ENCODE peak calls at places on chromosomes 3 and 15, in eight cellular contexts. O is epithelial cell of esophagus, A is A549, J is choroid plexus epithelial cell, U is endothelial cell, F is fibroblast of mammary gland, S is mucosa of descending colon, Z is thyroid gland. K is an unnamed sample.

GRCh38 chr3:43879166-43879565 is 188.4 kb downstream of the ABHD5 start:
- DNase-seq in O (peak), A (peak), J (peak), U (peak), F (peak), S (no peak), Z (peak), K (peak)

GRCh38 chr15:31473384-31474058 is 146.9 kb downstream of the KLF13 start:
- DNase-seq in O (no peak), A (no peak), J (no peak), U (no peak), F (no peak), S (no peak), Z (no peak), K (no peak)

GRCh38 chr3:125119752-125120369 is 64.1 kb upstream of the HEG1 start:
- DNase-seq in O (no peak), A (no peak), J (no peak), U (no peak), F (no peak), S (no peak), Z (no peak), K (no peak)

GRCh38 chr3:100087203-100087602 is 27.1 kb downstream of the FILIP1L start:
- DNase-seq in O (no peak), A (no peak), J (peak), U (no peak), F (peak), S (no peak), Z (no peak), K (no peak)

GRCh38 chr3:124351430-124352142 is 359.7 kb upstream of the ROPN1 start:
- DNase-seq in O (peak), A (peak), J (peak), U (peak), F (peak), S (no peak), Z (peak), K (peak)

GRCh38 chr3:56119575-56120349 is 348.5 kb downstream of the ERC2 start:
- DNase-seq in O (peak), A (no peak), J (peak), U (no peak), F (peak), S (no peak), Z (no peak), K (no peak)

GRCh38 chr3:190504354-190505125 is 9.3 kb upstream of the IL1RAP start:
- DNase-seq in O (peak), A (no peak), J (peak), U (no peak), F (peak), S (no peak), Z (no peak), K (no peak)

GRCh38 chr3:16516695-16517481 is 3.4 kb upstream of the RFTN1 start:
- DNase-seq in O (peak), A (peak), J (peak), U (peak), F (peak), S (no peak), Z (peak), K (peak)

GRCh38 chr3:16877527-16877926 is 7.2 kb upstream of the PLCL2 start:
- DNase-seq in O (no peak), A (no peak), J (no peak), U (no peak), F (no peak), S (no peak), Z (no peak), K (no peak)

GRCh38 chr15:40175160-40175559 is 14.3 kb downstream of the BUB1B start:
- DNase-seq in O (no peak), A (no peak), J (peak), U (no peak), F (no peak), S (no peak), Z (no peak), K (no peak)

GRCh38 chr3:82525-82924 is 114.0 kb upstream of the CHL1 start:
- DNase-seq in O (no peak), A (no peak), J (no peak), U (no peak), F (no peak), S (no peak), Z (no peak), K (no peak)

GRCh38 chr3:195815169-195815771 is 3.5 kb upstream of the MUC4 start:
- DNase-seq in O (peak), A (no peak), J (peak), U (no peak), F (no peak), S (no peak), Z (no peak), K (peak)

GRCh38 chr15:95875141-95875643 is 455.3 kb upstream of the NR2F2 start:
- DNase-seq in O (peak), A (no peak), J (peak), U (no peak), F (peak), S (no peak), Z (no peak), K (no peak)

GRCh38 chr3:128910006-128910405 is 30.6 kb downstream of the ACAD9 start:
- DNase-seq in O (no peak), A (no peak), J (no peak), U (no peak), F (no peak), S (no peak), Z (no peak), K (no peak)

GRCh38 chr3:183317886-183318845 is 65.1 kb downstream of the B3GNT5 start:
- DNase-seq in O (peak), A (no peak), J (peak), U (no peak), F (peak), S (no peak), Z (no peak), K (no peak)

GRCh38 chr3:165336786-165337185 is 140.6 kb upstream of the SLITRK3 start:
- DNase-seq in O (no peak), A (no peak), J (no peak), U (no peak), F (peak), S (no peak), Z (no peak), K (no peak)

GRCh38 chr3:48086736-48087470 is 70.7 kb upstream of the MAP4 start:
- DNase-seq in O (peak), A (peak), J (peak), U (no peak), F (peak), S (no peak), Z (no peak), K (no peak)

GRCh38 chr3:122975163-122975923 is 52.2 kb downstream of the SEMA5B start:
- DNase-seq in O (peak), A (no peak), J (peak), U (no peak), F (peak), S (no peak), Z (peak), K (no peak)

GRCh38 chr15:88890495-88890894 is 4.8 kb downstream of the HAPLN3 start:
- DNase-seq in O (no peak), A (no peak), J (no peak), U (no peak), F (no peak), S (no peak), Z (no peak), K (no peak)

GRCh38 chr3:58557496-58557895 is 19.7 kb downstream of the FAM107A start:
- DNase-seq in O (no peak), A (no peak), J (no peak), U (no peak), F (no peak), S (no peak), Z (no peak), K (no peak)

GRCh38 chr3:17686613-17687012 is 55.8 kb downstream of the TBC1D5 start:
- DNase-seq in O (peak), A (peak), J (peak), U (peak), F (peak), S (no peak), Z (no peak), K (no peak)

GRCh38 chr3:68059628-68060027 is 405.2 kb upstream of the SUCLG2 start:
- DNase-seq in O (no peak), A (no peak), J (no peak), U (no peak), F (no peak), S (no peak), Z (no peak), K (no peak)

GRCh38 chr3:11331101-11331500 is 58.9 kb downstream of the ATG7 start:
- DNase-seq in O (peak), A (no peak), J (peak), U (no peak), F (peak), S (no peak), Z (no peak), K (no peak)

GRCh38 chr3:9064853-9065252 is 101.6 kb upstream of the RAD18 start:
- DNase-seq in O (no peak), A (no peak), J (no peak), U (peak), F (peak), S (no peak), Z (peak), K (no peak)

GRCh38 chr3:119360736-119361462 is 66.7 kb downstream of the ARHGAP31 start:
- DNase-seq in O (no peak), A (no peak), J (no peak), U (no peak), F (no peak), S (no peak), Z (no peak), K (no peak)

DNA sequence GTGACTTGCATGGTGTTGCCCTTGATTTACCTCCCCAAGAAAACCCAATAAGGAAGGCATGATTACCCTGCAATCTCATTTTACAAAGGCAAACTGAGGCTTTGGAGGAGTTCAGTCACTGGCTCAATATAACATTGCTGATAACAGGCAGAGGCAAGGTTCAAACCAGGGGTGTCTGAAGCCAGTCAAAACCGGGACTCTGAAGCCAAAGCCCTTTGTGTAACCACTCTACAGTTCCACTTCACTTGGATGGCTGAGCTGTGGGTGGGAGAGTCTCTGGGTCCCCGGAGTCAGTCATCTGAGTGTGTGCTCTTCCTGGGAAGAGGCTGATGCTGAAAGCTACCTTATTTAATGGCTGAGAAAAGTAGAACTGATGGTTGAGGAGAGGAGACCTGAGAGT is 104.0 kb upstream of the BCL6 start:
- DNase-seq in O (no peak), A (no peak), J (no peak), U (no peak), F (no peak), S (no peak), Z (no peak), K (no peak)
- TF ChIP-seq CTCF in O (no peak), A (no peak), J (no peak), U (no peak), F (no peak), S (no peak), Z (no peak), K (no peak)

DNA sequence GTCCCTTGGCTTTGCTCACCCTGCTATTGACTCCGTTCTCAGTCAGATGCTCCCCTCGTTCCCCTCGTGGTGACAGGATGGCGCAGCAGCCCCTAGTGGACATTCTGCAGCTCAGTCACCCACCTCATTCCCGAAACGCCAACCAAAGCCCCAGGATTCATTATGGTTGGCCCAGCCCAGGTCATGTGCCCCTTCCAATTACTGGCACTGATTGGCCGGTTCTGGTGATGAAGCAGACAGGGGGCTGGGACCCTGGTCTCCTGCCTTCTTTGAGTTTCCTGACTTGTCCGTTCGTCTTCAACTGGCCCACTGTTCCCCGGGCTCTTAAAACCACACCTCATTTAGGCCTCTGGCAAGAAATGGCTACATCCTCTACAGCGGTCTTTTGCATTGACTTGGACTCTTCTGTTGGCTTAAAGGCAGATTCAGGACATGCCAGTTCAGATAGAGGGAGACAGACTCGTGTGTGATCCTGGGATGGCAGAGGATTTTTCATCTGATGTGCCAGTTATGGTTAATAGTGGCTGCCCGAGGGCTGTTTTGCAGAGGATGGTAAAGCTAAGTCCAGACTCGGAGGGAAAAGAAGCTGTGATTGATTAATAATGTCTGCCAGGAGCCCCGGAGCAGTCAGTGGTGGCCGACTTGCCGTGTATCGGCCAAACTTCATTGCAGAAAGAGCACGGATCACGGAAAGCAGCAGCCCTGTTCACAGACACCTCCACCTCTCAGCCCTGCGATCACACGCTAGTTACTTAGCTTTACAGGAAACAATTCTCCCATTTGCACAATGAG is 37.8 kb downstream of the LSM3 start:
- DNase-seq in O (no peak), A (no peak), J (peak), U (peak), F (no peak), S (no peak), Z (no peak), K (peak)
- TF ChIP-seq CTCF in O (peak), A (no peak), J (peak), U (peak), F (no peak), S (no peak), Z (peak), K (no peak)

DNA sequence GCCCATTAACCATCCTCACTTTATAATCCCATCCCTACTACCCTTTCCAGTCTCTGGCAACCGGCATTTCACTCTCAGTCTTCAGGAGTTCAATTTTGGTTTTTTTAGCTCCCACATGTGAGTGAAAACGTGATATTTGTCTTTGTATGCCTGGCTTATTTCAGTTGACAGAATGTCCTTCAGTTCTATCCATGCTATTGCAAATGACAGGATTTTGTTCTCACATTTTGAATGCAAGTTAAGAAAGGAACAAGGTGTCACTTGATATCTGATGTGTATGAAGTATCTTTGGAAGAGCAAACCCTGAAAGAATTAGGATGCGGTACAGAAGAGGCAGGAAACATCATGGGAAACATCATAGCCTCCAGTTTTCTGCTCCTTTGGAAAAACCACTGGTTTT is 298.1 kb downstream of the THSD4 start:
- DNase-seq in O (no peak), A (no peak), J (no peak), U (no peak), F (no peak), S (no peak), Z (no peak), K (no peak)
- TF ChIP-seq CTCF in O (no peak), A (no peak), J (no peak), U (no peak), F (no peak), S (no peak), Z (no peak), K (no peak)

DNA sequence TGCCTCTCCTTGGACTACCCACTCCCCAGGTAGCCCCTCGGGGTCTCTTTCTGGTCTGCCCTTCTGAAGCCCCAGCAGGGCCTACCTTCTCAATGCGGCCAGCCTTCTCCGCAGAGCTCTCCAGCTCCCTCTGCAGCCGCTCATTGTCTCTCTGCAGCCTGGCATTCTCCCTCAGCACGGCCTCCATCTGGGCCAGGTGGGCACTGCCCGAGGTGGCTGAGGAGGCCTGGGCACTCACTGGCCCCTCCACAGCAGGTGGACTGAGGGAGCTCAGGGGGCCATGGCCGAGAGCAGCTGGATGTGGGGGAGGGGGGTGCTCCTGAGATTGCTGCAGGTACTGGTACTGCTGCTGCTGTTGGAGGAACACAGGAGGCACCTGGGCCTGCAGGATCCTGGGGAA is 6.8 kb downstream of the AMOTL2 start:
- DNase-seq in O (no peak), A (no peak), J (peak), U (no peak), F (no peak), S (no peak), Z (peak), K (no peak)
- TF ChIP-seq CTCF in O (no peak), A (no peak), J (peak), U (no peak), F (no peak), S (no peak), Z (no peak), K (peak)

GRCh38 chr3:25679642-25680302 is 15.1 kb upstream of the TOP2B start:
- DNase-seq in O (no peak), A (no peak), J (no peak), U (no peak), F (no peak), S (no peak), Z (no peak), K (no peak)
- TF ChIP-seq CTCF in O (no peak), A (no peak), J (no peak), U (no peak), F (no peak), S (no peak), Z (no peak), K (no peak)

GRCh38 chr15:59917504-59918157 is 86.5 kb upstream of the FOXB1 start:
- DNase-seq in O (peak), A (peak), J (peak), U (peak), F (peak), S (peak), Z (peak), K (peak)
- TF ChIP-seq CTCF in O (peak), A (peak), J (peak), U (peak), F (peak), S (peak), Z (peak), K (peak)

GRCh38 chr15:42213481-42213880 is 5.4 kb upstream of the VPS39 start:
- DNase-seq in O (no peak), A (no peak), J (no peak), U (no peak), F (no peak), S (no peak), Z (no peak), K (no peak)

GRCh38 chr15:42220216-42220615 is 12.1 kb upstream of the VPS39 start:
- DNase-seq in O (peak), A (no peak), J (no peak), U (no peak), F (no peak), S (no peak), Z (no peak), K (no peak)

GRCh38 chr15:42218953-42219596 is 11.0 kb upstream of the VPS39 start:
- DNase-seq in O (no peak), A (no peak), J (no peak), U (no peak), F (no peak), S (no peak), Z (no peak), K (no peak)

GRCh38 chr15:42214600-42214999 is 6.5 kb upstream of the VPS39 start:
- DNase-seq in O (no peak), A (no peak), J (no peak), U (no peak), F (no peak), S (no peak), Z (no peak), K (no peak)

GRCh38 chr15:42215854-42216829 is 8.0 kb upstream of the VPS39 start:
- DNase-seq in O (no peak), A (no peak), J (peak), U (no peak), F (peak), S (no peak), Z (no peak), K (no peak)
- TF ChIP-seq CTCF in O (no peak), A (no peak), J (peak), U (no peak), F (no peak), S (no peak), Z (no peak), K (no peak)